ENCODE peak calls at places on chromosomes 11 and 22, in six cellular contexts. One of them, this sample, is unnamed.

GRCh38 chr22:41481131-41481830 is 12.4 kb downstream of the ACO2 start:
- DNase-seq in fibroblast of lung: peak
- DNase-seq in OCI-LY7: no peak
- DNase-seq in tibial artery: peak
- DNase-seq in neural progenitor cell: no peak
- DNase-seq in body of pancreas: no peak
- DNase-seq in this sample: no peak

GRCh38 chr22:46004105-46004866 is 27.3 kb upstream of the WNT7B start:
- DNase-seq in fibroblast of lung: no peak
- DNase-seq in OCI-LY7: no peak
- DNase-seq in tibial artery: peak
- DNase-seq in neural progenitor cell: no peak
- DNase-seq in body of pancreas: no peak
- DNase-seq in this sample: no peak

GRCh38 chr11:10777393-10777793 is 26.3 kb downstream of the CTR9 start:
- DNase-seq in fibroblast of lung: no peak
- DNase-seq in OCI-LY7: no peak
- DNase-seq in tibial artery: no peak
- DNase-seq in neural progenitor cell: no peak
- DNase-seq in body of pancreas: no peak
- DNase-seq in this sample: no peak

GRCh38 chr22:30556388-30556787 is 9.8 kb upstream of the SEC14L6 start:
- DNase-seq in fibroblast of lung: no peak
- DNase-seq in OCI-LY7: no peak
- DNase-seq in tibial artery: no peak
- DNase-seq in neural progenitor cell: peak
- DNase-seq in body of pancreas: no peak
- DNase-seq in this sample: no peak

GRCh38 chr22:44669725-44670027 is 32.3 kb upstream of the PRR5 start:
- DNase-seq in fibroblast of lung: no peak
- DNase-seq in OCI-LY7: no peak
- DNase-seq in tibial artery: no peak
- DNase-seq in neural progenitor cell: peak
- DNase-seq in body of pancreas: no peak
- DNase-seq in this sample: no peak

GRCh38 chr22:27718186-27719032 is 83.1 kb downstream of the MN1 start:
- DNase-seq in fibroblast of lung: peak
- DNase-seq in OCI-LY7: no peak
- DNase-seq in tibial artery: peak
- DNase-seq in neural progenitor cell: no peak
- DNase-seq in body of pancreas: peak
- DNase-seq in this sample: peak

GRCh38 chr11:31443802-31444201 is 65.6 kb downstream of the IMMP1L start:
- DNase-seq in fibroblast of lung: no peak
- DNase-seq in OCI-LY7: no peak
- DNase-seq in tibial artery: no peak
- DNase-seq in neural progenitor cell: peak
- DNase-seq in body of pancreas: no peak
- DNase-seq in this sample: no peak

GRCh38 chr22:27107824-27108223 is 450.4 kb downstream of the MIAT start:
- DNase-seq in fibroblast of lung: peak
- DNase-seq in OCI-LY7: no peak
- DNase-seq in tibial artery: peak
- DNase-seq in neural progenitor cell: no peak
- DNase-seq in body of pancreas: peak
- DNase-seq in this sample: peak

GRCh38 chr11:34275486-34275885 is 82.3 kb downstream of the ABTB2 start:
- DNase-seq in fibroblast of lung: no peak
- DNase-seq in OCI-LY7: no peak
- DNase-seq in tibial artery: no peak
- DNase-seq in neural progenitor cell: no peak
- DNase-seq in body of pancreas: no peak
- DNase-seq in this sample: no peak

GRCh38 chr11:16902979-16903378 is 111.2 kb downstream of the PLEKHA7 start:
- DNase-seq in fibroblast of lung: no peak
- DNase-seq in OCI-LY7: no peak
- DNase-seq in tibial artery: no peak
- DNase-seq in neural progenitor cell: no peak
- DNase-seq in body of pancreas: no peak
- DNase-seq in this sample: no peak

GRCh38 chr11:117411736-117412135 is 84.1 kb downstream of the CEP164 start:
- DNase-seq in fibroblast of lung: no peak
- DNase-seq in OCI-LY7: no peak
- DNase-seq in tibial artery: no peak
- DNase-seq in neural progenitor cell: no peak
- DNase-seq in body of pancreas: no peak
- DNase-seq in this sample: no peak

GRCh38 chr11:27509953-27510352 is 3.4 kb upstream of the LIN7C start:
- DNase-seq in fibroblast of lung: no peak
- DNase-seq in OCI-LY7: no peak
- DNase-seq in tibial artery: no peak
- DNase-seq in neural progenitor cell: no peak
- DNase-seq in body of pancreas: no peak
- DNase-seq in this sample: no peak

GRCh38 chr11:27507561-27508322 is 1.2 kb upstream of the LIN7C start:
- DNase-seq in fibroblast of lung: no peak
- DNase-seq in OCI-LY7: no peak
- DNase-seq in tibial artery: no peak
- DNase-seq in neural progenitor cell: no peak
- DNase-seq in body of pancreas: no peak
- DNase-seq in this sample: no peak

GRCh38 chr11:27505781-27506180 is 788 bp downstream of the LIN7C start:
- DNase-seq in fibroblast of lung: no peak
- DNase-seq in OCI-LY7: no peak
- DNase-seq in tibial artery: no peak
- DNase-seq in neural progenitor cell: no peak
- DNase-seq in body of pancreas: no peak
- DNase-seq in this sample: no peak

GRCh38 chr11:27501102-27501501 is 5.5 kb downstream of the LIN7C start:
- DNase-seq in fibroblast of lung: no peak
- DNase-seq in OCI-LY7: no peak
- DNase-seq in tibial artery: no peak
- DNase-seq in neural progenitor cell: no peak
- DNase-seq in body of pancreas: no peak
- DNase-seq in this sample: no peak

DNA sequence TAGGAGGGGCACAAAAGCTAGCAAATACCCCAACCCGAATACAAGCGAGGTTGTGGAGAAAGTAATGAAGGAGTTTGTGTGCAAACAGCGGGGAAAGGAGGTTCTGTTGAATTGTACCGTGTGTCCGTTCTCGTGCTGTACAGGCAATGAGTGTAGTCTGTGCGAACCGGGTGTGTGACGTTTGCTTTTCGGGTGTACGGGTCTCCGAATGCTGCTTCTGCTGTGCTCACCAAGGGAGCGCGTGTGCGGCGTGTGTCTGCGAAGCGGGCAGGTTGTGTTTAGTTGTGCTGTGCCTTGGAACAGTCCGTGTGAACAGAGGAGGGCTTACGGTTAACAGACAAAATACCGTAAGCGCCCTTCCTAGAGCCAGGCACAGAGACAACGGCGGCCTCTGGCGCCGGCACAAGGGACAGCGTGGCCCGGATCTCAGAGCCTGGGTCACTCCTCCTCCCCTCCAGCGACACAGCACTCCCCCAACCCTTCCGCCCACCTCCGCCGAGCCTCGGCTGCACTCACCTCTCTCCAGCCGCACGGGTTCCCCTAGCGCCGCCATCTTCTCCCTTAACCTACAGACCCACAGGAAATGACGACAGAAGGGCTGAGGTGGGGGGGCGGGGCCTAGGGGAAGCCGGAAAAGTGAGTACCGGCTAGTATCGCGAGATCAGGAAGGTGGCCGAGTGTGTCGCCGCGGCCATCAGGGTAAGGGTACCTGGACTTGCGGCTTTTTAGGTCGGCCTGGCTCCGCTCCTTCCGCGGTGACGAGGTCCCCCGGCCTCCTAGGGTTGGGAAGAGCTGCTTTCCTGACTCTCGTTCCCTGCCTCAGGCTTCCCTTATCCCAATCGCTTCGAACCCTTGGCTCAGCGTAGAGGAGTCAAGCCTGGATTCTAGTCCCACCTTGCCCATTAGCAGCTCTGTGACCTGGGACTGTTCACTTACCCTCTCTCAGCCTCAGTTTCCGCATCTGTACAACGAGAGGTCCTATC is at the start of gene LIN7C:
- DNase-seq in fibroblast of lung: peak
- DNase-seq in OCI-LY7: peak
- DNase-seq in tibial artery: peak
- DNase-seq in neural progenitor cell: peak
- DNase-seq in body of pancreas: peak
- DNase-seq in this sample: peak
- TF ChIP-seq CTCF in fibroblast of lung: no peak
- TF ChIP-seq CTCF in OCI-LY7: peak
- TF ChIP-seq CTCF in tibial artery: peak
- TF ChIP-seq CTCF in neural progenitor cell: peak
- TF ChIP-seq CTCF in body of pancreas: no peak
- TF ChIP-seq CTCF in this sample: peak

GRCh38 chr11:73284106-73284505 is 12.0 kb downstream of the P2RY6 start:
- DNase-seq in fibroblast of lung: no peak
- DNase-seq in OCI-LY7: no peak
- DNase-seq in tibial artery: peak
- DNase-seq in neural progenitor cell: no peak
- DNase-seq in body of pancreas: no peak
- DNase-seq in this sample: no peak
- H3K4me3 ChIP-seq in fibroblast of lung: no peak
- H3K4me3 ChIP-seq in OCI-LY7: no peak
- H3K4me3 ChIP-seq in tibial artery: no peak
- H3K4me3 ChIP-seq in neural progenitor cell: no peak
- H3K4me3 ChIP-seq in body of pancreas: no peak
- H3K4me3 ChIP-seq in this sample: no peak

GRCh38 chr11:2943711-2944118 is 14.5 kb upstream of the PHLDA2 start:
- DNase-seq in fibroblast of lung: no peak
- DNase-seq in OCI-LY7: no peak
- DNase-seq in tibial artery: no peak
- DNase-seq in neural progenitor cell: no peak
- DNase-seq in body of pancreas: peak
- DNase-seq in this sample: no peak
- TF ChIP-seq CTCF in fibroblast of lung: no peak
- TF ChIP-seq CTCF in OCI-LY7: no peak
- TF ChIP-seq CTCF in tibial artery: no peak
- TF ChIP-seq CTCF in neural progenitor cell: no peak
- TF ChIP-seq CTCF in body of pancreas: no peak
- TF ChIP-seq CTCF in this sample: no peak

GRCh38 chr11:65546217-65546958 is 11.8 kb downstream of the LTBP3 start:
- DNase-seq in fibroblast of lung: no peak
- DNase-seq in OCI-LY7: peak
- DNase-seq in tibial artery: peak
- DNase-seq in neural progenitor cell: peak
- DNase-seq in body of pancreas: peak
- DNase-seq in this sample: no peak
- H3K4me3 ChIP-seq in fibroblast of lung: no peak
- H3K4me3 ChIP-seq in OCI-LY7: peak
- H3K4me3 ChIP-seq in tibial artery: peak
- H3K4me3 ChIP-seq in neural progenitor cell: peak
- H3K4me3 ChIP-seq in body of pancreas: peak
- H3K4me3 ChIP-seq in this sample: no peak

DNA sequence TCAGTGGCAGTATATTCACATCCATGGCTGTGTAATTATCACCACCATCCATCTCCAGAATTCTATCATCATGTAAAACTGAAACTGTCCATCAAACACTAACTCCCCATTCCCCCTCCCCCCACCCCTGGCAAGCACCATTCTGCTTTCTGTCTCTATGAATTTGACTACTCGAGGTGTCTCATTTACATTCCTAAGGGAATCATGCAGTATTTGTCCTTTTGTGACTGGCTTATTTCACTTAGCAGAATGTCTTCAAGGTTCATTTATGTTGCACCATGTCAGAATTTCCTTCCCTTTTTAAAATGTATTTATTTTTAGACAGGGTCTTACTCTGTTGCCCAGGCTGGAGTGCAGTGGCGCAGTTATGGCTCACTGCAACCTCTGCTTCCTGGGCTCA is 20.3 kb downstream of the DERL3 start:
- DNase-seq in fibroblast of lung: no peak
- DNase-seq in OCI-LY7: no peak
- DNase-seq in tibial artery: no peak
- DNase-seq in neural progenitor cell: no peak
- DNase-seq in body of pancreas: no peak
- DNase-seq in this sample: no peak
- TF ChIP-seq CTCF in fibroblast of lung: no peak
- TF ChIP-seq CTCF in OCI-LY7: no peak
- TF ChIP-seq CTCF in tibial artery: no peak
- TF ChIP-seq CTCF in neural progenitor cell: no peak
- TF ChIP-seq CTCF in body of pancreas: no peak
- TF ChIP-seq CTCF in this sample: no peak

GRCh38 chr11:67646535-67647336 is 3.8 kb downstream of the ACY3 start:
- DNase-seq in fibroblast of lung: no peak
- DNase-seq in OCI-LY7: peak
- DNase-seq in tibial artery: peak
- DNase-seq in neural progenitor cell: no peak
- DNase-seq in body of pancreas: peak
- DNase-seq in this sample: no peak

GRCh38 chr11:67648140-67648795 is 2.3 kb downstream of the ACY3 start:
- DNase-seq in fibroblast of lung: no peak
- DNase-seq in OCI-LY7: peak
- DNase-seq in tibial artery: no peak
- DNase-seq in neural progenitor cell: peak
- DNase-seq in body of pancreas: peak
- DNase-seq in this sample: no peak

GRCh38 chr11:67647471-67647870 is 3.1 kb downstream of the ACY3 start:
- DNase-seq in fibroblast of lung: no peak
- DNase-seq in OCI-LY7: peak
- DNase-seq in tibial artery: no peak
- DNase-seq in neural progenitor cell: no peak
- DNase-seq in body of pancreas: no peak
- DNase-seq in this sample: no peak

GRCh38 chr11:67649634-67650540 is 643 bp downstream of the ACY3 start:
- DNase-seq in fibroblast of lung: no peak
- DNase-seq in OCI-LY7: peak
- DNase-seq in tibial artery: no peak
- DNase-seq in neural progenitor cell: no peak
- DNase-seq in body of pancreas: no peak
- DNase-seq in this sample: no peak

GRCh38 chr11:67648796-67649613 is 1.5 kb downstream of the ACY3 start:
- DNase-seq in fibroblast of lung: no peak
- DNase-seq in OCI-LY7: peak
- DNase-seq in tibial artery: no peak
- DNase-seq in neural progenitor cell: no peak
- DNase-seq in body of pancreas: no peak
- DNase-seq in this sample: no peak
- H3K4me3 ChIP-seq in fibroblast of lung: no peak
- H3K4me3 ChIP-seq in OCI-LY7: peak
- H3K4me3 ChIP-seq in tibial artery: no peak
- H3K4me3 ChIP-seq in neural progenitor cell: no peak
- H3K4me3 ChIP-seq in body of pancreas: no peak
- H3K4me3 ChIP-seq in this sample: no peak